ENCODE peak calls at places on chromosome 11, in six cellular contexts. Z is transverse colon, T is ovary, M is lower leg skin, K is heart left ventricle, J is gastrocnemius medialis. B is an unnamed sample.

GRCh38 chr11:82831364-82831763 is 68.9 kb downstream of the PRCP start:
- DNase-seq in J (no peak), M (no peak), T (no peak), K (no peak), Z (no peak), B (no peak)

GRCh38 chr11:76668362-76669155 is 2.0 kb downstream of the LRRC32 start:
- DNase-seq in J (no peak), K (no peak), Z (peak; percentile 6), M (peak; percentile 72), T (peak; percentile 23), B (no peak)

GRCh38 chr11:47641585-47642098 is 717 bp downstream of the MTCH2 start:
- DNase-seq in K (no peak), T (no peak), Z (no peak), M (peak; percentile 61), J (no peak), B (no peak)

GRCh38 chr11:134037093-134037908 is 31.6 kb upstream of the JAM3 start:
- DNase-seq in M (peak; percentile 95), T (peak; percentile 90), K (peak; percentile 81), J (no peak), Z (peak; percentile 72), B (peak; percentile 91)

GRCh38 chr11:43693731-43694130 is 13.2 kb downstream of the HSD17B12 start:
- DNase-seq in M (no peak), K (no peak), Z (no peak), J (no peak), T (no peak), B (no peak)

GRCh38 chr11:96464695-96465307 is 75.0 kb downstream of the JRKL start:
- DNase-seq in J (no peak), Z (no peak), K (peak; percentile 12), T (no peak), M (no peak), B (no peak)

GRCh38 chr11:96341237-96342130 is 1.5 kb downstream of the MAML2 start:
- DNase-seq in T (peak; percentile 78), M (peak; percentile 89), K (peak; percentile 61), Z (peak; percentile 75), J (no peak), B (peak; percentile 52)

GRCh38 chr11:61769169-61769920 is 16.9 kb downstream of the MYRF start:
- DNase-seq in K (no peak), T (peak; percentile 76), J (no peak), M (no peak), Z (no peak), B (no peak)

GRCh38 chr11:73013021-73013420 is 129.1 kb downstream of the FCHSD2 start:
- DNase-seq in Z (no peak), K (no peak), M (no peak), T (no peak), J (no peak), B (no peak)

GRCh38 chr11:57584341-57584740 is 13.1 kb upstream of the SERPING1 start:
- DNase-seq in J (no peak), K (no peak), Z (no peak), M (no peak), T (no peak), B (no peak)

GRCh38 chr11:59783632-59784090 is 26.9 kb downstream of the MRPL16 start:
- DNase-seq in M (no peak), T (no peak), Z (no peak), J (no peak), K (no peak), B (no peak)

GRCh38 chr11:44927174-44927661 is 23.5 kb downstream of the TP53I11 start:
- DNase-seq in T (peak; percentile 74), J (peak; percentile 21), M (peak; percentile 91), Z (peak; percentile 74), K (peak; percentile 62), B (peak; percentile 52)

GRCh38 chr11:116837231-116838091 is at the start of gene APOA1:
- DNase-seq in J (no peak), M (no peak), K (no peak), Z (no peak), T (peak; percentile 55), B (peak; percentile 46)

GRCh38 chr11:32487270-32487669 is 51.9 kb upstream of the WT1 start:
- DNase-seq in T (no peak), Z (no peak), M (no peak), K (no peak), J (no peak), B (no peak)

GRCh38 chr11:125887373-125888324 is at the start of gene HYLS1:
- DNase-seq in J (peak; percentile 91), Z (peak; percentile 94), K (peak; percentile 93), T (peak; percentile 95), M (peak; percentile 98), B (peak; percentile 92)

GRCh38 chr11:15819679-15820286 is 536.6 kb downstream of the SOX6 start:
- DNase-seq in T (peak; percentile 68), Z (peak; percentile 87), J (peak; percentile 55), K (peak; percentile 76), M (peak; percentile 88), B (peak; percentile 31)

GRCh38 chr11:61106906-61107470 is 4.7 kb downstream of the CD5 start:
- DNase-seq in J (no peak), M (no peak), K (no peak), Z (no peak), T (no peak), B (no peak)

GRCh38 chr11:44694443-44694842 is 32.3 kb upstream of the TSPAN18 start:
- DNase-seq in M (no peak), K (no peak), J (no peak), Z (no peak), T (no peak), B (no peak)

GRCh38 chr11:9095421-9095820 is 4.0 kb upstream of the SCUBE2 start:
- DNase-seq in Z (peak; percentile 15), J (no peak), K (no peak), T (no peak), M (no peak), B (no peak)

GRCh38 chr11:111635706-111636045 is 33.4 kb downstream of the SIK2 start:
- DNase-seq in J (peak; percentile 19), M (no peak), K (peak; percentile 40), T (no peak), Z (peak; percentile 24), B (peak; percentile 24)

GRCh38 chr11:93585758-93586157 is 42.6 kb upstream of the SMCO4 start:
- DNase-seq in T (no peak), M (no peak), K (no peak), J (no peak), Z (no peak), B (no peak)

GRCh38 chr11:134562941-134563471 is 151.0 kb upstream of the B3GAT1 start:
- DNase-seq in K (peak; percentile 5), Z (no peak), M (peak; percentile 78), T (no peak), J (no peak), B (no peak)

GRCh38 chr11:69702239-69702668 is 1.6 kb downstream of the FGF19 start:
- DNase-seq in Z (no peak), K (no peak), M (no peak), J (no peak), T (no peak), B (no peak)

GRCh38 chr11:76824980-76825725 is 35.6 kb upstream of the ACER3 start:
- DNase-seq in M (no peak), Z (no peak), K (no peak), T (no peak), J (no peak), B (no peak)

GRCh38 chr11:101444164-101444563 is 139.6 kb downstream of the TRPC6 start:
- DNase-seq in T (no peak), J (no peak), K (no peak), Z (peak; percentile 20), M (no peak), B (no peak)

GRCh38 chr11:94740975-94741707 is 27.0 kb upstream of the AMOTL1 start:
- DNase-seq in K (peak; percentile 21), Z (no peak), T (peak; percentile 67), J (no peak), M (peak; percentile 85), B (peak; percentile 35)

GRCh38 chr11:13223112-13223511 is 54.5 kb upstream of the BMAL1 start:
- DNase-seq in M (no peak), J (no peak), T (no peak), K (no peak), Z (no peak), B (no peak)
- TF ChIP-seq POLR2A in M (no peak), J (no peak), T (no peak), K (no peak), Z (no peak), B (no peak)

GRCh38 chr11:10934293-10934850 is 76.5 kb upstream of the ZBED5 start:
- DNase-seq in M (no peak), T (no peak), J (no peak), Z (peak; percentile 46), K (no peak), B (no peak)
- H3K4me3 ChIP-seq in M (no peak overlapping the region), T (peak overlapping the region; percentile 40), J (peak overlapping the region; percentile 54), Z (peak overlapping the region; percentile 31), K (peak overlapping the region; percentile 51), B (peak overlapping the region; percentile 42)

DNA sequence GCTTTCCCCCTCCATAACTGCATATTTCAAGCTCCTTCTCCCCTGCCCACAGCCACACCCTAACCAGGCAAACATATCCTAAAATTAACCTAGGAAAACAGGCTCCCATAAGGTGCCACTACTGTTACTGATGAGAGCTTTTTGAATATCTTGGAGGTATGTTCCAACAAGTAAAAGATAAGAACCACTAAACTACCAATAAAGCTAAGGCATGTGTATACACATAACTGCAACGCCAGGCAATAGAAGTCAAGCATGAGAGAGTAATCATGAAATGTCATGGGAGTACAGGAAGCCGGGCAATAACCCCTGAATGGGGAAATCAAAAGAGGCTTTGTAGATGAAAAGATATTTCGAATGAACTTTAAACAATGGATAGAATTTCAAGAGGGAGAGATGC is 9.3 kb downstream of the MMP13 start:
- DNase-seq in K (no peak), J (no peak), M (no peak), Z (no peak), T (no peak), B (no peak)
- TF ChIP-seq POLR2A in K (no peak), J (no peak), M (no peak), Z (no peak), T (no peak), B (no peak)

DNA sequence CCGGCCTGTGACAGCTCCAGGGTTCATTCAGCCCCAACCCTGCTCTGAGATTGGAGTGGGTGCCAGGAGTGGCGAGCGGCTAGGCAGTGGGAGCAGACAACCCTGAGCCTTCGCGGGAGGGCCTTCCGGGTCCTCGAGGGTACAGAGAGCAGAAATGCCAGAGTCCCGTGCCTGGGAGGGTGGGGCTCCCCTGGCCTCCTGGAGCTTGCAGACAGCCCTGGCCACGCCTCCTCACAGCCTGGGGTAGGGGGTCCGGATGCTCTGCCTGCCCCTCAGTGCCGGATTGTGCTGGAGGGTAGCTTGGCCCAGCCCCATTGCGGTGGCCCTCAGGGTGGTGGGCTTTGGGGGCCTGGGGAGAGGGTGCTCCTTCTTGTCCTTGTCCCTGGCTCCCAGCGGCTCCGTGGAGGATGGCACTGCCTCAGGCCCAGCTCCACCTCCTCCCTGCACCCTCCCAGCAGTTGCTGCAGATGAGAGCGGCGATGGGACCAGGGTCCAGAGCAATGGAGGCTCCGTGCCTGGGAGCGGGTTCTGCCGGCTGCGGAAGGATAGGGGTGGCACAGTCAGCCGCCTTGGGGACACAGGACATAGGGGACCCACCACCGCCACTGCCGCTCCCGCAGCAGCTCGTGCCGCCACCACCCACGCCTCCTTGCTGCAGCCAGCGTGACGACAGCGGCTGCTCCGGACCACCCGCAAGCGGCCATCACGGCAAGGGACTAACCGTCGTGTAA is 34.9 kb upstream of the OR10G7 start:
- DNase-seq in K (no peak), Z (peak; percentile 61), M (no peak), J (no peak), T (no peak), B (no peak)
- H3K4me3 ChIP-seq in K (peak overlapping the region; percentile 33), Z (peak overlapping the region; percentile 47), M (peak overlapping the region; percentile 16), J (peak overlapping the region; percentile 41), T (no peak overlapping the region), B (no peak overlapping the region)